ENCODE peak calls at places on chromosomes 3 and 15, in six cellular contexts. S is ELR; U is effector memory CD4-positive, alpha-beta T cell; I is hypothalamus; B is heart right ventricle; D is B cell. P is an unnamed sample.
A peak's percentile ranks its signal among the peaks of the same experiment; 100 is the strongest.

GRCh38 chr3:7682822-7683229 is 818.8 kb upstream of the LMCD1 start:
- DNase-seq in S (no peak), I (no peak), D (no peak), U (no peak), B (peak; percentile 49), P (no peak)

GRCh38 chr15:70627734-70628541 is 135.4 kb downstream of the UACA start:
- DNase-seq in I (no peak), U (no peak), S (no peak), D (no peak), B (no peak), P (no peak)

GRCh38 chr3:112043621-112044201 is 9.2 kb downstream of the TMPRSS7 start:
- DNase-seq in S (peak; percentile 88), I (peak; percentile 51), B (peak; percentile 46), D (peak; percentile 55), U (no peak), P (peak; percentile 48)

GRCh38 chr3:107985496-107985895 is 105.3 kb downstream of the CD47 start:
- DNase-seq in S (peak; percentile 70), I (no peak), U (no peak), B (no peak), D (no peak), P (no peak)

GRCh38 chr15:32746116-32746857 is 28.5 kb downstream of the GREM1 start:
- DNase-seq in I (no peak), U (no peak), B (no peak), S (no peak), D (no peak), P (no peak)

GRCh38 chr15:62958528-62958927 is 84.0 kb upstream of the TPM1 start:
- DNase-seq in S (no peak), U (no peak), B (peak; percentile 61), I (no peak), D (no peak), P (no peak)

GRCh38 chr3:157175678-157176077 is 15.7 kb upstream of the CCNL1 start:
- DNase-seq in S (peak; percentile 36), U (no peak), I (no peak), B (no peak), D (peak; percentile 49), P (no peak)

GRCh38 chr3:123286308-123287023 is 84.7 kb downstream of the SEC22A start:
- DNase-seq in U (no peak), S (peak; percentile 81), B (peak; percentile 44), I (peak; percentile 14), D (peak; percentile 50), P (no peak)

GRCh38 chr3:137761563-137762503 is 2.3 kb upstream of the SOX14 start:
- DNase-seq in D (no peak), B (no peak), S (no peak), U (no peak), I (no peak), P (no peak)

GRCh38 chr3:61574854-61575253 is 13.5 kb downstream of the PTPRG start:
- DNase-seq in S (peak; percentile 99), U (no peak), I (no peak), D (no peak), B (no peak), P (no peak)

P was measured in amygdala.